ENCODE peak calls at places on chromosomes 13 and 19, in six cellular contexts. V is GM12865, P is left ventricle myocardium inferior, K is heart left ventricle, O is kidney epithelial cell, F is Calu3. M is an unnamed sample.

GRCh38 chr13:46479286-46479685 is 73.7 kb upstream of the LRCH1 start:
- DNase-seq in V (no peak), P (no peak), K (no peak), O (no peak), F (no peak), M (no peak)

GRCh38 chr13:50299546-50300249 is 284.5 kb downstream of the KCNRG start:
- DNase-seq in V (no peak), P (no peak), K (no peak), O (no peak), F (no peak), M (no peak)

GRCh38 chr13:52137489-52137888 is 8.6 kb upstream of the NEK5 start:
- DNase-seq in V (no peak), P (no peak), K (no peak), O (no peak), F (no peak), M (no peak)

GRCh38 chr19:42555317-42555716 is 27.0 kb upstream of the CEACAM1 start:
- DNase-seq in V (no peak), P (no peak), K (peak; percentile 29), O (no peak), F (no peak), M (no peak)

GRCh38 chr13:110233682-110234280 is 73.2 kb downstream of the COL4A1 start:
- DNase-seq in V (no peak), P (no peak), K (no peak), O (no peak), F (no peak), M (no peak)

GRCh38 chr19:1131718-1132552 is 28.1 kb downstream of the GPX4 start:
- DNase-seq in V (peak; percentile 93), P (peak; percentile 86), K (peak; percentile 91), O (peak; percentile 63), F (peak; percentile 81), M (no peak)

GRCh38 chr19:7540761-7541480 is 5.4 kb downstream of the PNPLA6 start:
- DNase-seq in V (no peak), P (no peak), K (no peak), O (no peak), F (no peak), M (no peak)

GRCh38 chr19:35043906-35044305 is 2.4 kb downstream of the HPN start:
- DNase-seq in V (no peak), P (no peak), K (no peak), O (no peak), F (no peak), M (no peak)

GRCh38 chr13:29568731-29569130 is 26.8 kb downstream of the SLC7A1 start:
- DNase-seq in V (no peak), P (no peak), K (no peak), O (no peak), F (no peak), M (no peak)

GRCh38 chr13:98419786-98420559 is 156.9 kb downstream of the STK24 start:
- DNase-seq in V (no peak), P (no peak), K (no peak), O (no peak), F (no peak), M (no peak)

GRCh38 chr19:50658438-50659317 is 9.4 kb downstream of the C19orf81 start:
- DNase-seq in V (no peak), P (peak; percentile 51), K (peak; percentile 46), O (no peak), F (no peak), M (peak; percentile 87)

GRCh38 chr19:52248256-52248655 is 21.1 kb upstream of the ZNF766 start:
- DNase-seq in V (no peak), P (peak; percentile 43), K (peak; percentile 40), O (no peak), F (no peak), M (no peak)

GRCh38 chr13:30125422-30126073 is 181.8 kb downstream of the KATNAL1 start:
- DNase-seq in V (no peak), P (no peak), K (no peak), O (peak; percentile 84), F (no peak), M (no peak)

GRCh38 chr19:49371184-49371583 is 7.5 kb downstream of the DKKL1 start:
- DNase-seq in V (no peak), P (no peak), K (no peak), O (no peak), F (no peak), M (no peak)

GRCh38 chr13:66689037-66689619 is 541.0 kb downstream of the PCDH9 start:
- DNase-seq in V (no peak), P (no peak), K (no peak), O (no peak), F (no peak), M (no peak)

GRCh38 chr19:50551713-50552187 is 16.5 kb downstream of the LRRC4B start:
- DNase-seq in V (no peak), P (no peak), K (no peak), O (no peak), F (no peak), M (no peak)

GRCh38 chr13:34201050-34201913 is 383.3 kb downstream of the RFC3 start:
- DNase-seq in V (no peak), P (no peak), K (peak; percentile 21), O (no peak), F (no peak), M (no peak)

GRCh38 chr19:45815501-45816216 is 551 bp upstream of the RSPH6A start:
- DNase-seq in V (no peak), P (peak; percentile 28), K (peak; percentile 55), O (no peak), F (no peak), M (no peak)

GRCh38 chr19:49988433-49988832 is 27.5 kb upstream of the SIGLEC11 start:
- DNase-seq in V (no peak), P (no peak), K (no peak), O (no peak), F (no peak), M (no peak)

GRCh38 chr13:106619688-106620555 is 52.0 kb upstream of the ARGLU1 start:
- DNase-seq in V (peak; percentile 52), P (no peak), K (no peak), O (peak; percentile 29), F (peak; percentile 7), M (no peak)

GRCh38 chr19:47110521-47111080 is 3.0 kb downstream of the ZC3H4 start:
- DNase-seq in V (peak; percentile 59), P (no peak), K (no peak), O (no peak), F (no peak), M (no peak)

GRCh38 chr13:63088226-63088625 is 1672.6 kb upstream of the PCDH20 start:
- DNase-seq in V (no peak), P (no peak), K (no peak), O (no peak), F (no peak), M (no peak)

DNA sequence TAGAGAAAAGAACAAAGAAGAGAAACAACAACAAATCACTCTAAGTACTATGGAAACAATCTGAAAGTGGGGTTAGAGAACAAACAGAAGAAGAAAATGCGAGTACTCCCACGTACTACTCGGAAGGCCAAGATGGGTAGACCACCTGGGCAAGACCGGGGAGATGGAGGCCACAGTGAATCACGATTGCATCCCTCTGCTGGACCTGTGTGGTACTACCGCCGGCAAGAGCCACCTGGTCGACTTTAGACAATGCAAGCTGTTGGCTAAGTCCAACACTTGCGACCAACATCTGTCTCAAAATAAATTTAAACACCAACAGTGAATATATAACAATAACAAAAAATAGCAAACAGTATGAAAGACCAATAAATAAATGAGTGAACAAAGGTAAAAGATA is 45.5 kb upstream of the ZNF91 start:
- DNase-seq in V (peak; percentile 16), P (no peak), K (no peak), O (no peak), F (peak; percentile 11), M (no peak)
- TF ChIP-seq CTCF in V (peak; percentile 33), P (peak; percentile 48), K (peak; percentile 18), O (peak; percentile 31), F (peak; percentile 54), M (peak; percentile 63)

DNA sequence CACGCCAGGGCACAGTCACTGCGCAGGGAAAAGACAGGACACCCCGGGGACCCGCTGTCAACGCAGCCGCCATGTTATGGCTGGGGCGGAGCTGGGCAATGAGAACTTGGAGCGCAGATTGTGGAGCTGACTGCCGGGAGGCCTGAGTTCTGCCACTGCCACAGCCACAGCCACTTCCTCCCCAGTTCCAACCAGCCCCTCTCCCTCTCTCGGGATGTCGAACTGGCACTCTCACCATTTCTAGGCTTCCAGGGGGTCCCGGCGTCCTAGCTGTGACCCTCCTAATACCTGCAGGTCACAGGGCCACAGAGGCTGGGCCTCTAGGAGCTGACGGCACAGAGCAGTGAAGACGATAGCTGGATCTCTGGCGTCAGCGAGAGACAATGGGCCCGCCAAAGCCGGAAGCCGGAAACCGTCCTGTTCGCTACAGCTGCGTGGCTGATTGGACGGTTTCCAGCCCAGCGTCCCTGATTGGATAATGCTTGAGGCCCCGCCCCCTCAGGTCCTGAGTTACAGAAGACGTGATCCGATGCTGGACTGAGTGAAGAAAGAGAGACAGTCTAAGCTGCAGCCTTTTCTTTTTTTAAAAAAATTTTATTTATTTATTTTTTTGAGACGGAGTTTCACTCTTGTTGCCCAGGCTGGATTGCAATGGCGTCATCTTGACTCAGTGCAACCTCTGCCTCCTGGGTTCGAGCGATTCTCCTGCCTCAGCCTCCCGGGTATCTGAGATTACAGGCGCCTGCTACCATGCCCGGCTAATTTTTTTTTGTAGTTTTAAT is at the start of gene ZNF506:
- DNase-seq in V (peak; percentile 97), P (peak; percentile 99), K (peak; percentile 99), O (peak; percentile 85), F (peak; percentile 92), M (peak; percentile 83)
- TF ChIP-seq CTCF in V (no peak), P (no peak), K (no peak), O (no peak), F (no peak), M (no peak)

DNA sequence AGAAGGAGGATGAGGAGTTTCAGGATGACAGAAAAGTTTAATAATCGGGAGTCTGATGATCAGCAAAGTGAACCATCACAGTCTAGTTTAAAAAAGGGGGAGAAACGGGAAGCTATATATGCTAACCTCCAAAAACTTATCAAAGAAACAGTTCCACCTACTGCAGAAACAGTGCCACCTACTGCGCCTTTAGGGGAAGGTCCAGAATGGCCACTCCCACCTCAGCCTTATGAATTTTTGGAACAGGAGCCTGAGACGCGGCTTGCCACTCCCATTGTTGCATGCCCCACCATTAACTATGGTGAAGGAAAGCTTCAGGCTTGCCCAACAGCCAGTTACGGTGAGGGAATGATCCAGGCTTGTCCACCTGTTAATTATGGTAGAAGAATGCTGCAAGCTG is 929.0 kb downstream of the SLITRK6 start:
- DNase-seq in V (no peak), P (no peak), K (no peak), O (no peak), F (no peak), M (no peak)
- TF ChIP-seq CTCF in V (peak; percentile 24), P (peak; percentile 20), K (no peak), O (no peak), F (no peak), M (peak; percentile 23)

DNA sequence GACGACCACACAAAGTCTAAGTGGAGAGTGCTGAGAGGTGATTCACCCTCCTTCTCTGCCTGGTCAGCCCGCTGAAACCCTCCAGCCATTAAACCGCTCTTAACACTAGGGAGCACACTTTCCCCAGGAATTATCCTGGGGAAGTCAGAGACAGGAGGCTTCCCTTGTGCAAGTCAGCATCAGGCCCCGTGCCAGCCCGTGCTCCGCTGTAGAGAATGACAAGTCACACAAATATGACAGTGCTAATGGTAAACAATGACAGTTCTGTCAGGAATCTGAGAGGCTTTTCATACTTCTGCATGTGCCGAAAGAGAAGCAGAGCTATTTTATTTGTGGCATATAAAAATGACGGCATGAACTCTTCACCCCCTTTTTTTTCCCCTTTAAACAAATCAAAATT is 816.9 kb upstream of the SLC10A2 start:
- DNase-seq in V (no peak), P (peak; percentile 80), K (peak; percentile 69), O (peak; percentile 86), F (peak; percentile 83), M (peak; percentile 74)
- TF ChIP-seq CTCF in V (no peak), P (peak; percentile 65), K (peak; percentile 8), O (peak; percentile 62), F (no peak), M (peak; percentile 75)

GRCh38 chr13:37602743-37603381 is 4.3 kb upstream of the POSTN start:
- DNase-seq in V (peak; percentile 0), P (no peak), K (no peak), O (no peak), F (no peak), M (no peak)
- TF ChIP-seq CTCF in V (peak; percentile 8), P (peak; percentile 75), K (peak; percentile 36), O (peak; percentile 36), F (peak; percentile 12), M (peak; percentile 77)

M was measured in type B pancreatic cell.